ENCODE peak calls at places on chromosomes 3 and 15, in four cellular contexts. One of them, this sample, is unnamed.

GRCh38 chr3:71972031-71972430 is 187.1 kb upstream of the PROK2 start:
- DNase-seq in K562: no peak
- DNase-seq in HepG2: no peak
- DNase-seq in GM12878: no peak
- DNase-seq in this sample: no peak

GRCh38 chr3:158532099-158532734 is 38.8 kb upstream of the MLF1 start:
- DNase-seq in K562: peak; percentile 8
- DNase-seq in HepG2: peak; percentile 44
- DNase-seq in GM12878: no peak
- DNase-seq in this sample: no peak

GRCh38 chr3:169660709-169661566 is 2.6 kb downstream of the MECOM start:
- DNase-seq in K562: no peak
- DNase-seq in HepG2: no peak
- DNase-seq in GM12878: no peak
- DNase-seq in this sample: no peak

GRCh38 chr3:39346785-39347585 is 17.5 kb downstream of the CCR8 start:
- DNase-seq in K562: peak; percentile 17
- DNase-seq in HepG2: no peak
- DNase-seq in GM12878: no peak
- DNase-seq in this sample: no peak

GRCh38 chr3:13352621-13353131 is 67.4 kb downstream of the NUP210 start:
- DNase-seq in K562: peak; percentile 94
- DNase-seq in HepG2: no peak
- DNase-seq in GM12878: no peak
- DNase-seq in this sample: no peak

GRCh38 chr3:132404276-132404675 is 13.0 kb upstream of the DNAJC13 start:
- DNase-seq in K562: no peak
- DNase-seq in HepG2: no peak
- DNase-seq in GM12878: no peak
- DNase-seq in this sample: no peak

GRCh38 chr3:112888388-112889085 is 41.9 kb upstream of the CD200R1L start:
- DNase-seq in K562: no peak
- DNase-seq in HepG2: no peak
- DNase-seq in GM12878: no peak
- DNase-seq in this sample: no peak

GRCh38 chr3:61702453-61702852 is 141.1 kb downstream of the PTPRG start:
- DNase-seq in K562: no peak
- DNase-seq in HepG2: no peak
- DNase-seq in GM12878: no peak
- DNase-seq in this sample: no peak

GRCh38 chr3:110414851-110415250 is 656.8 kb upstream of the NECTIN3 start:
- DNase-seq in K562: no peak
- DNase-seq in HepG2: peak; percentile 31
- DNase-seq in GM12878: no peak
- DNase-seq in this sample: no peak

GRCh38 chr3:128383316-128384235 is 83.1 kb downstream of the DNAJB8 start:
- DNase-seq in K562: peak; percentile 84
- DNase-seq in HepG2: peak; percentile 37
- DNase-seq in GM12878: no peak
- DNase-seq in this sample: no peak

GRCh38 chr15:44082558-44083151 is 112.4 kb downstream of the FRMD5 start:
- DNase-seq in K562: no peak
- DNase-seq in HepG2: no peak
- DNase-seq in GM12878: no peak
- DNase-seq in this sample: no peak

GRCh38 chr3:13480340-13481318 is 523 bp downstream of the HDAC11 start:
- DNase-seq in K562: no peak
- DNase-seq in HepG2: no peak
- DNase-seq in GM12878: no peak
- DNase-seq in this sample: peak; percentile 49

GRCh38 chr3:168977696-168978374 is 685.7 kb downstream of the MECOM start:
- DNase-seq in K562: no peak
- DNase-seq in HepG2: no peak
- DNase-seq in GM12878: no peak
- DNase-seq in this sample: no peak

GRCh38 chr3:195110647-195111321 is 160.2 kb downstream of the XXYLT1 start:
- DNase-seq in K562: no peak
- DNase-seq in HepG2: peak; percentile 32
- DNase-seq in GM12878: no peak
- DNase-seq in this sample: no peak

GRCh38 chr15:58472821-58473581 is 41.2 kb downstream of the LIPC start:
- DNase-seq in K562: no peak
- DNase-seq in HepG2: no peak
- DNase-seq in GM12878: no peak
- DNase-seq in this sample: no peak

GRCh38 chr3:157953565-157953964 is 152.7 kb downstream of the SHOX2 start:
- DNase-seq in K562: no peak
- DNase-seq in HepG2: no peak
- DNase-seq in GM12878: no peak
- DNase-seq in this sample: no peak

GRCh38 chr3:42190701-42191442 is 75.1 kb downstream of the CCK start:
- DNase-seq in K562: peak; percentile 70
- DNase-seq in HepG2: peak; percentile 55
- DNase-seq in GM12878: no peak
- DNase-seq in this sample: peak; percentile 76

GRCh38 chr15:53752406-53752805 is 7.1 kb downstream of the WDR72 start:
- DNase-seq in K562: no peak
- DNase-seq in HepG2: no peak
- DNase-seq in GM12878: no peak
- DNase-seq in this sample: no peak
- TF ChIP-seq ETV6 in K562: no peak
- TF ChIP-seq ETV6 in HepG2: no peak
- TF ChIP-seq ETV6 in GM12878: no peak
- TF ChIP-seq ETV6 in this sample: no peak

GRCh38 chr3:14649466-14649865 is 2.1 kb upstream of the CCDC174 start:
- DNase-seq in K562: no peak
- DNase-seq in HepG2: no peak
- DNase-seq in GM12878: no peak
- DNase-seq in this sample: no peak

GRCh38 chr3:14647976-14648955 is 3.3 kb upstream of the CCDC174 start:
- DNase-seq in K562: no peak
- DNase-seq in HepG2: no peak
- DNase-seq in GM12878: no peak
- DNase-seq in this sample: no peak

GRCh38 chr3:14645453-14645852 is 6.1 kb upstream of the CCDC174 start:
- DNase-seq in K562: no peak
- DNase-seq in HepG2: no peak
- DNase-seq in GM12878: no peak
- DNase-seq in this sample: no peak

GRCh38 chr3:14646150-14646573 is 5.4 kb upstream of the CCDC174 start:
- DNase-seq in K562: no peak
- DNase-seq in HepG2: no peak
- DNase-seq in GM12878: no peak
- DNase-seq in this sample: no peak

DNA sequence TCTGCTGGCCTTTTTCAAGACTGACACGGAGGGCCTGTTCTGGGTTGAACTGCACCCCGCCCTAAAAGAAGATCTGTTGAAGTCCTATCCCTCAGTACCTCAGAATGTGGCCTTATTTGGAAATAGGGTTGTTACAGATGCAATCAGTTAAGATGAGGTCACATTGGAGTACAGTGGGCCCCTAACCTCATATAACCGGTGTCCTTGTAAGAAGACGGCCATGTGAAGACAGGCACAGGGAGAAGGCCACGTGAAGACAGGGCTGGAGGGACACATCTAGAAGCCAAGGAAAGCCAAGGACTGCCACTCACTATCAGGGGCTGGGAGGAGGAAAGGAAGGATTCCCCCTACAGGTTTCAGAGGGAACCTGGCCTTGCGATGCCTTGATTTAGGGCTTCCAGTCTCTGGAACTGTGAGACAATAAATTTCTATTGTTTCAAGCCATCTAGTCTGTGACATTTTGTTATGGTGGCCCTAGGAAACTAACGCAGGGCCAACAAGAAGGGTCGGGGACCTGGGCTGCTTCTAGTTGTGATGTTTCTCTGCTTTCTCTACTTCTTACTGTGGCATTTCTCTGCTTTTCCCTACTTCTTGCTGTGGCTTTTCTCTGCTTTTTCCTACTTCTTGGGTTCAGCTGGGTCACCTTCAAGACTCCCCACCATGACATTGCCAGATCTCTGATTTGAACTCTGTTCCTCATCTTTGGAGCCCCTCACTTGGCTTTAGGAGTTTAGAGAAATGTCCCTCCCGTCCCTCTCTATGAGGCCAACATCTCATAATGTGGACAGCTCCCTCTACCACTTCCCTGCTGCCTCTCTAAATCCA is 4.8 kb upstream of the CCDC174 start:
- DNase-seq in K562: no peak
- DNase-seq in HepG2: no peak
- DNase-seq in GM12878: no peak
- DNase-seq in this sample: no peak
- TF ChIP-seq ETV6 in K562: no peak
- TF ChIP-seq ETV6 in HepG2: no peak
- TF ChIP-seq ETV6 in GM12878: no peak
- TF ChIP-seq ETV6 in this sample: no peak

GRCh38 chr3:55158345-55158744 is 230.5 kb upstream of the LRTM1 start:
- DNase-seq in K562: no peak
- DNase-seq in HepG2: no peak
- DNase-seq in GM12878: no peak
- DNase-seq in this sample: no peak

GRCh38 chr3:55157736-55158135 is 229.9 kb upstream of the LRTM1 start:
- DNase-seq in K562: no peak
- DNase-seq in HepG2: no peak
- DNase-seq in GM12878: no peak
- DNase-seq in this sample: no peak

GRCh38 chr3:55159016-55159415 is 231.2 kb upstream of the LRTM1 start:
- DNase-seq in K562: no peak
- DNase-seq in HepG2: no peak
- DNase-seq in GM12878: no peak
- DNase-seq in this sample: no peak

GRCh38 chr3:55159711-55160110 is 231.9 kb upstream of the LRTM1 start:
- DNase-seq in K562: no peak
- DNase-seq in HepG2: no peak
- DNase-seq in GM12878: no peak
- DNase-seq in this sample: no peak

DNA sequence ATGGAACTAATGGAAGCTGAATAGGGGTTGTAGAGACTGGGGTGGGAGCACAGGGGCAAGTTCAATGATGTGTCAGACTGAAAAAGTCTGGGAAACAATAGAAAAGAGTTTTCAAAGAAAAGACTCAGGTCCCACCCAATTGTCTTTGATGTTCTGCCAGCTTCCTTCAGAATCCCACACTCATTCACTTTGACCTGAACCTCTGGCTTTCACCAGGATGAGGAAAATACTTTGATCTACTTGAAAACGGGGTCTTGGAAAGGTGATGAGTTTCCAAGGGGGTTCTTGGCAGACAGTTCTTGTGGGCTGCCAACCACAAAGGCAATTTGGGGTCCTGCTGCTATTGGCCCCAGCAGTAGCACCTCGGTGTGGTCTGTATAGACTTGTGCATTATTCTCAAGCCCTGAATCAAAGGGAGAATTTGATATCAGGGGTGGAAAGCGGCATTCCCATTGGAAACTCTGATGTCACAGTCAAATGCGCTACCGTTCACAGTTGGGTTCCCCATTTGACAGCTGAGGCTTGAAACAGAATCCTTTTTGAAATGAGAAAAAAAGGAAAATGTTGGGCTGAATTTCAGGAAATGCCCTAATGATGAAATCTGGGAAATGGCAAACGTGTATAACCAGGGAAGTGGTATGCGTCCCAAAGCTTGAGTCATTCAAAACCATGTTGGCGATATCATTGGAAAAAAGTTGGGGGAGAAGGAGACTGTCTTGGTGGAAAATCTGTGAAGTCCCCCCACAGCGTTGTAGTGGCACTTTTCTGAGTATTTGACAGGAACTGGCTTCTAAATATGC is 229.2 kb upstream of the LRTM1 start:
- DNase-seq in K562: no peak
- DNase-seq in HepG2: no peak
- DNase-seq in GM12878: no peak
- DNase-seq in this sample: no peak
- TF ChIP-seq ETV6 in K562: no peak
- TF ChIP-seq ETV6 in HepG2: no peak
- TF ChIP-seq ETV6 in GM12878: no peak
- TF ChIP-seq ETV6 in this sample: no peak

DNA sequence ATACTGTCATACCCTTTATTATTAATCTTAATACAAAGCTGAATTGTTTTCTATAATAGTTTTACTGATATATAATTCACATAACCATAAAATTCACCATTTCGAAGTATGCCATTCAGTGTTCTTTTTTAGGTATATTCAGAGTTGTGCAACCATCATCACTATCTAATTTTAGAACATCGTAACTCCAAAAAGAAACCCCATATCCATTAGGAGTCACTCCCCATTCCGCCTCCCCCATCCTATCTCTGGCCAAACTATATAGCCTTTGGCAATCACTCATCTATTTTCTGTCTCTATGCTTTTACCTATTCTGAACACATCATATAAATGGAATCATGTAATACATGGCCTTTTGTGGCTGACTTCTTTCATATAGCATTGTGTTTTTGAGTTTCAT is 169.7 kb upstream of the GALNT15 start:
- DNase-seq in K562: no peak
- DNase-seq in HepG2: no peak
- DNase-seq in GM12878: no peak
- DNase-seq in this sample: no peak
- TF ChIP-seq ETV6 in K562: no peak
- TF ChIP-seq ETV6 in HepG2: no peak
- TF ChIP-seq ETV6 in GM12878: no peak
- TF ChIP-seq ETV6 in this sample: no peak

DNA sequence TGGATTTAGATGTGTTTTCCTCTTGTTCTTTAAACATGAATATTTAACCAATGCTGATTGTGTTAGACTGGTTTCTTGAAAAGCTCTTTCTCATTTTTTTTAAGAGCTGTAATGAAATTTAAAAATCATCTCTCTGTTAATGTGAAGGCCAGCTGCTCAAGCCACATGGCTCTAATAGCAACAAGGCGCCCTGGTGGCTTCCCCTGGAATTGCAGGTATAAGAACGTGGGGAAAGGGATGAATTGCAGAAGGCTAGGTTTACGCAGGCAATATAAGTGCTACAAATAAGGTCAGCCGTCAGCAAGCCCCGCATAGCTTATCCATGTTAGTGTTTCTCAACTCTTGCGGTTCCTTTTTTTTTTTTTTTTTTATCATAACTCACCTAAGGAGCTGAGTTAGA is 108.5 kb downstream of the SAMMSON start:
- DNase-seq in K562: peak; percentile 38
- DNase-seq in HepG2: peak; percentile 18
- DNase-seq in GM12878: no peak
- DNase-seq in this sample: peak; percentile 80
- TF ChIP-seq ETV6 in K562: no peak
- TF ChIP-seq ETV6 in HepG2: no peak
- TF ChIP-seq ETV6 in GM12878: no peak
- TF ChIP-seq ETV6 in this sample: no peak

DNA sequence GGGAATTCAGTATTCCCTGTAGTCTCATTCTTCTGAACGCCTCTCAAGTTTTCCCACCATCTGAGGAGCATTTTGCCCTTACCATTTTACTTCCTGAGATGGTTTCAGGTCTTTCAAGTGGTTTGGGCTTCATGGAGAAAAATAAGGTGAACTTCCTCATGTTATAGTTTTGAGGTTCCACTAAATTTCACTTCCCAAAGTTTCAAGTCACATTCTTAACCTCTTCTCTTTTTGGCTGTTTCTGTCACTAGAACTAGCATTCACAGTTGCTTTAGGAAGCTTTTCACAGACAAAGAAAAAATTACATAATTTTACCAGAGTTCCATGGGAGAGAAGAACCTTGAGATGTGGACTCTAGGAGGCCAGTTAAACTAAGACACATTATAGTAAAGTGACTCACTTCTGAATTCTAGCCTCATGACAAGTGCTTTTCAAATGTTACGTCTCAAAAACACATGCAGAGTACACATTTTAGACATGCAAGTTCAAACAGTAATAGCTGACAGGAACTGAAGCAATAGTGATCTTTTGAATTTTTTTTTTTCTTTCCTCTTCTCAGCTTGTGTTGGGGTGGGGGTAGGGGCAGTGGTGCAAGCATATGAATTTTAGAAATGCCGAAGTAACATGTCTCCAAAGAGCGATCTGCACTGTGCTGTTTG is 39.9 kb upstream of the LRTM1 start:
- DNase-seq in K562: no peak
- DNase-seq in HepG2: no peak
- DNase-seq in GM12878: no peak
- DNase-seq in this sample: no peak
- TF ChIP-seq ETV6 in K562: no peak
- TF ChIP-seq ETV6 in HepG2: no peak
- TF ChIP-seq ETV6 in GM12878: no peak
- TF ChIP-seq ETV6 in this sample: no peak